ENCODE peak calls at places on chromosomes 4 and X, in five cellular contexts. M is activated naive CD4-positive, alpha-beta T cell; E is activated T-cell treated with anti-CD3 and anti-CD28 coated beads, Interleukin-2, amount 50 U/mL, for 4 hours; O is stimulated activated naive B cell treated with anti-CD40 and anti-IgM and Interleukin-4, amounts not matched to agents 10 μg/mL and 1 μg/mL and 100 μg/mL, for 72 hours; P is AG20443. S is an unnamed sample.

GRCh38 chr4:2366252-2367192 is 51.9 kb downstream of the ZFYVE28 start:
- DNase-seq in M (no peak), E (no peak), O (no peak), P (no peak), S (no peak)

GRCh38 chr4:43567644-43568043 is 675.1 kb downstream of the GRXCR1 start:
- DNase-seq in M (no peak), E (no peak), O (no peak), P (no peak), S (no peak)

GRCh38 chr4:102759835-102760644 is 728 bp downstream of the MANBA start:
- DNase-seq in M (no peak), E (no peak), O (peak; percentile 87), P (peak; percentile 47), S (peak; percentile 34)

GRCh38 chrX:3584415-3584996 is 128.9 kb downstream of the PRKX start:
- DNase-seq in M (no peak), E (no peak), O (no peak), P (no peak), S (no peak)

GRCh38 chrX:47704736-47705135 is 45.8 kb upstream of the UXT start:
- DNase-seq in M (no peak), E (no peak), O (no peak), P (no peak), S (no peak)

GRCh38 chrX:24148535-24149345 is 789 bp upstream of the ZFX start:
- DNase-seq in M (no peak), E (peak; percentile 26), O (no peak), P (peak; percentile 25), S (no peak)

GRCh38 chr4:56828784-56829535 is 7.5 kb upstream of the SPINK2 start:
- DNase-seq in M (no peak), E (no peak), O (no peak), P (no peak), S (no peak)

GRCh38 chr4:135418353-135418752 is 1216.8 kb upstream of the PABPC4L start:
- DNase-seq in M (no peak), E (no peak), O (no peak), P (no peak), S (peak; percentile 3)

GRCh38 chr4:163895369-163896005 is 401.0 kb downstream of the TMA16 start:
- DNase-seq in M (no peak), E (no peak), O (no peak), P (no peak), S (no peak)

GRCh38 chr4:139641218-139641617 is 24.4 kb upstream of the MGST2 start:
- DNase-seq in M (no peak), E (no peak), O (no peak), P (peak; percentile 74), S (no peak)

GRCh38 chr4:15488658-15489470 is 19.2 kb downstream of the CC2D2A start:
- DNase-seq in M (no peak), E (no peak), O (no peak), P (no peak), S (peak; percentile 76)

GRCh38 chr4:4386296-4386735 is 586 bp upstream of the NSG1 start:
- DNase-seq in M (no peak), E (no peak), O (no peak), P (no peak), S (no peak)

GRCh38 chr4:109424093-109424818 is 9.4 kb upstream of the SEC24B start:
- DNase-seq in M (no peak), E (no peak), O (no peak), P (no peak), S (no peak)

GRCh38 chrX:7889138-7889537 is 38.1 kb downstream of the PNPLA4 start:
- DNase-seq in M (no peak), E (no peak), O (no peak), P (no peak), S (no peak)

GRCh38 chr4:52566136-52567031 is 92.7 kb downstream of the USP46 start:
- DNase-seq in M (no peak), E (no peak), O (no peak), P (no peak), S (no peak)

GRCh38 chrX:102765794-102766193 is 45.3 kb downstream of the GPRASP3 start:
- DNase-seq in M (no peak), E (no peak), O (no peak), P (peak; percentile 40), S (peak; percentile 47)

GRCh38 chrX:25028726-25029125 is 13.0 kb upstream of the ARX start:
- DNase-seq in M (no peak), E (no peak), O (no peak), P (no peak), S (no peak)

GRCh38 chr4:106670911-106671310 is 302.3 kb upstream of the GIMD1 start:
- DNase-seq in M (no peak), E (no peak), O (no peak), P (no peak), S (no peak)

GRCh38 chr4:158161561-158162354 is 11.1 kb downstream of the GASK1B start:
- DNase-seq in M (no peak), E (no peak), O (no peak), P (peak; percentile 76), S (peak; percentile 63)

S was measured in stromal cell of bone marrow.